ENCODE peak calls at places on chromosomes 2 and 18, in ten cellular contexts. O, G, L, N, P, K, Q, U, I and M are unnamed samples.

GRCh38 chr2:67600946-67601345 is 203.8 kb downstream of the ETAA1 start:
- DNase-seq in O (peak; percentile 49), G (no peak), L (no peak), N (no peak), P (no peak), K (no peak), Q (no peak), U (no peak), I (no peak), M (no peak)

GRCh38 chr2:151007365-151007764 is 254.3 kb downstream of the RBM43 start:
- DNase-seq in O (no peak), G (no peak), L (no peak), N (no peak), P (no peak), K (no peak), Q (no peak), U (no peak), I (no peak), M (no peak)

GRCh38 chr2:85771486-85771885 is 17.7 kb downstream of the ATOH8 start:
- DNase-seq in O (no peak), G (no peak), L (no peak), N (no peak), P (no peak), K (no peak), Q (no peak), U (no peak), I (no peak), M (no peak)

GRCh38 chr2:235807347-235807746 is 313.5 kb downstream of the AGAP1 start:
- DNase-seq in O (no peak), G (no peak), L (no peak), N (no peak), P (no peak), K (no peak), Q (no peak), U (no peak), I (no peak), M (no peak)

GRCh38 chr2:221965806-221966205 is 333.0 kb downstream of the PAX3 start:
- DNase-seq in O (no peak), G (no peak), L (no peak), N (no peak), P (no peak), K (no peak), Q (no peak), U (no peak), I (no peak), M (no peak)

GRCh38 chr2:61410185-61410584 is 60.7 kb downstream of the USP34 start:
- DNase-seq in O (no peak), G (no peak), L (no peak), N (no peak), P (no peak), K (no peak), Q (no peak), U (no peak), I (no peak), M (no peak)

GRCh38 chr2:137910641-137911040 is 53.6 kb upstream of the HNMT start:
- DNase-seq in O (peak; percentile 17), G (no peak), L (peak; percentile 35), N (no peak), P (peak; percentile 53), K (peak; percentile 6), Q (no peak), U (no peak), I (no peak), M (no peak)

GRCh38 chr18:26367425-26367824 is 141.2 kb downstream of the TAF4B start:
- DNase-seq in O (no peak), G (no peak), L (no peak), N (no peak), P (no peak), K (no peak), Q (no peak), U (no peak), I (no peak), M (no peak)

GRCh38 chr2:238973038-238973772 is 125.3 kb downstream of the TWIST2 start:
- DNase-seq in O (peak; percentile 52), G (no peak), L (no peak), N (no peak), P (no peak), K (no peak), Q (no peak), U (no peak), I (peak; percentile 18), M (no peak)

GRCh38 chr2:120765911-120766757 is 30.5 kb downstream of the GLI2 start:
- DNase-seq in O (peak; percentile 90), G (peak; percentile 67), L (no peak), N (no peak), P (no peak), K (no peak), Q (no peak), U (no peak), I (peak; percentile 62), M (peak; percentile 98)